ENCODE peak calls at places on chromosomes 2 and 18, in nine cellular contexts. P, W, T, Y, U, K, H, B and X are unnamed samples.
A peak's percentile ranks its signal among the peaks of the same experiment; 100 is the strongest.

GRCh38 chr18:63316612-63317555 is 2.7 kb downstream of the BCL2 start:
- DNase-seq in P (no peak), W (no peak), T (no peak), Y (no peak), U (no peak), K (no peak), H (no peak), B (no peak), X (no peak)

GRCh38 chr2:62687644-62688043 is 17.9 kb upstream of the EHBP1 start:
- DNase-seq in P (no peak), W (no peak), T (no peak), Y (no peak), U (no peak), K (no peak), H (no peak), B (no peak), X (no peak)

GRCh38 chr18:36207326-36207725 is 20.0 kb downstream of the MOCOS start:
- DNase-seq in P (no peak), W (no peak), T (no peak), Y (no peak), U (no peak), K (no peak), H (no peak), B (no peak), X (no peak)

GRCh38 chr2:219968685-219969345 is 341.4 kb downstream of the SLC4A3 start:
- DNase-seq in P (no peak), W (no peak), T (no peak), Y (no peak), U (peak; percentile 59), K (peak; percentile 59), H (peak; percentile 22), B (no peak), X (no peak)

GRCh38 chr2:102359527-102359926 is 3.9 kb downstream of the IL18R1 start:
- DNase-seq in P (no peak), W (no peak), T (no peak), Y (no peak), U (no peak), K (no peak), H (no peak), B (no peak), X (no peak)

GRCh38 chr2:217086038-217086522 is 226.2 kb upstream of the TNP1 start:
- DNase-seq in P (no peak), W (no peak), T (no peak), Y (no peak), U (peak; percentile 87), K (no peak), H (no peak), B (no peak), X (no peak)

GRCh38 chr2:31725444-31725843 is 144.7 kb upstream of the SRD5A2 start:
- DNase-seq in P (no peak), W (no peak), T (no peak), Y (no peak), U (no peak), K (no peak), H (no peak), B (no peak), X (no peak)

GRCh38 chr2:233434666-233435375 is 80.5 kb downstream of the DGKD start:
- DNase-seq in P (peak; percentile 44), W (no peak), T (no peak), Y (no peak), U (no peak), K (no peak), H (no peak), B (no peak), X (no peak)

GRCh38 chr2:66966631-66967030 is 430.5 kb upstream of the ETAA1 start:
- DNase-seq in P (no peak), W (no peak), T (no peak), Y (no peak), U (no peak), K (no peak), H (no peak), B (no peak), X (no peak)

GRCh38 chr18:7393080-7393479 is 162.2 kb downstream of the LRRC30 start:
- DNase-seq in P (no peak), W (no peak), T (no peak), Y (no peak), U (no peak), K (no peak), H (no peak), B (no peak), X (no peak)

GRCh38 chr2:203327918-203328734 is at the start of gene ABI2:
- DNase-seq in P (peak; percentile 93), W (peak; percentile 37), T (peak; percentile 33), Y (peak; percentile 92), U (peak; percentile 92), K (peak; percentile 96), H (peak; percentile 38), B (peak; percentile 29), X (no peak)

GRCh38 chr2:192414794-192415193 is 220.1 kb upstream of the TMEFF2 start:
- DNase-seq in P (peak; percentile 65), W (no peak), T (no peak), Y (no peak), U (no peak), K (no peak), H (no peak), B (no peak), X (no peak)

GRCh38 chr2:69642709-69643601 is 584 bp downstream of the AAK1 start:
- DNase-seq in P (peak; percentile 85), W (peak; percentile 42), T (peak; percentile 57), Y (peak; percentile 57), U (peak; percentile 80), K (peak; percentile 73), H (no peak), B (peak; percentile 33), X (no peak)

GRCh38 chr2:121505005-121505404 is 25.7 kb upstream of the RNU4ATAC start:
- DNase-seq in P (no peak), W (no peak), T (no peak), Y (no peak), U (peak; percentile 72), K (peak; percentile 97), H (no peak), B (no peak), X (no peak)

GRCh38 chr18:32920796-32921787 is 148.3 kb upstream of the KLHL14 start:
- DNase-seq in P (no peak), W (no peak), T (no peak), Y (no peak), U (peak; percentile 59), K (peak; percentile 83), H (no peak), B (no peak), X (peak; percentile 62)

GRCh38 chr2:45337396-45337795 is 273.7 kb downstream of the SRBD1 start:
- DNase-seq in P (no peak), W (no peak), T (no peak), Y (no peak), U (no peak), K (no peak), H (no peak), B (no peak), X (no peak)

GRCh38 chr18:66632771-66633170 is 28.9 kb upstream of the CDH19 start:
- DNase-seq in P (no peak), W (no peak), T (no peak), Y (no peak), U (no peak), K (no peak), H (no peak), B (no peak), X (no peak)

GRCh38 chr2:119174216-119174992 is 15.9 kb upstream of the C1QL2 start:
- DNase-seq in P (peak; percentile 83), W (peak; percentile 32), T (peak; percentile 21), Y (no peak), U (no peak), K (peak; percentile 29), H (peak; percentile 41), B (peak; percentile 21), X (no peak)